ENCODE peak calls at places on chromosomes 11 and 22, in six cellular contexts. J is prostate gland, V is BJ, L is uterus, C is ovary, Z is WERI-Rb-1. D is an unnamed sample.

GRCh38 chr11:123197711-123198110 is 2.7 kb upstream of the CLMP start:
- DNase-seq in J (no peak), V (peak; percentile 87), L (no peak), C (no peak), Z (no peak), D (no peak)

GRCh38 chr11:115784796-115785521 is 280.7 kb upstream of the CADM1 start:
- DNase-seq in J (no peak), V (no peak), L (peak; percentile 35), C (peak; percentile 27), Z (no peak), D (no peak)

GRCh38 chr22:17732251-17732854 is 41.9 kb downstream of the BID start:
- DNase-seq in J (no peak), V (no peak), L (no peak), C (no peak), Z (no peak), D (no peak)

GRCh38 chr11:42996742-42997307 is 315.0 kb upstream of the API5 start:
- DNase-seq in J (no peak), V (no peak), L (no peak), C (no peak), Z (no peak), D (no peak)

GRCh38 chr22:36337365-36338130 is 50.2 kb downstream of the MYH9 start:
- DNase-seq in J (no peak), V (no peak), L (no peak), C (no peak), Z (no peak), D (no peak)

GRCh38 chr11:110710520-110711381 is 1.5 kb downstream of the ARHGAP20 start:
- DNase-seq in J (peak; percentile 51), V (no peak), L (peak; percentile 49), C (peak; percentile 54), Z (peak; percentile 21), D (no peak)

GRCh38 chr11:118051611-118052461 is 25.0 kb upstream of the TMPRSS4 start:
- DNase-seq in J (no peak), V (no peak), L (no peak), C (no peak), Z (no peak), D (no peak)

GRCh38 chr11:17353228-17354021 is 1.8 kb downstream of the NCR3LG1 start:
- DNase-seq in J (peak; percentile 44), V (peak; percentile 9), L (peak; percentile 56), C (peak; percentile 73), Z (peak; percentile 73), D (peak; percentile 55)

GRCh38 chr22:37502342-37503182 is 16.4 kb upstream of the MFNG start:
- DNase-seq in J (peak; percentile 84), V (no peak), L (peak; percentile 44), C (no peak), Z (peak; percentile 43), D (peak; percentile 38)

GRCh38 chr11:18650859-18651557 is 16.9 kb upstream of the SPTY2D1 start:
- DNase-seq in J (peak; percentile 11), V (no peak), L (no peak), C (peak; percentile 33), Z (peak; percentile 48), D (peak; percentile 54)

GRCh38 chr11:45264839-45265515 is 21.2 kb downstream of the SYT13 start:
- DNase-seq in J (no peak), V (peak; percentile 14), L (no peak), C (no peak), Z (no peak), D (no peak)

GRCh38 chr11:125141686-125142535 is 22.6 kb upstream of the PKNOX2 start:
- DNase-seq in J (no peak), V (no peak), L (no peak), C (peak; percentile 42), Z (peak; percentile 64), D (no peak)

GRCh38 chr11:133506551-133507094 is 25.7 kb downstream of the OPCML start:
- DNase-seq in J (no peak), V (no peak), L (no peak), C (no peak), Z (no peak), D (no peak)

GRCh38 chr11:65918211-65919150 is at the start of gene C11orf68:
- DNase-seq in J (no peak), V (no peak), L (peak; percentile 56), C (no peak), Z (peak; percentile 35), D (no peak)

GRCh38 chr11:4991066-4991465 is 3.6 kb upstream of the OR51L1 start:
- DNase-seq in J (no peak), V (no peak), L (no peak), C (no peak), Z (no peak), D (no peak)
- TF ChIP-seq CTCF in J (no peak), V (peak; percentile 31), L (no peak), C (no peak), Z (no peak), D (peak; percentile 36)

DNA sequence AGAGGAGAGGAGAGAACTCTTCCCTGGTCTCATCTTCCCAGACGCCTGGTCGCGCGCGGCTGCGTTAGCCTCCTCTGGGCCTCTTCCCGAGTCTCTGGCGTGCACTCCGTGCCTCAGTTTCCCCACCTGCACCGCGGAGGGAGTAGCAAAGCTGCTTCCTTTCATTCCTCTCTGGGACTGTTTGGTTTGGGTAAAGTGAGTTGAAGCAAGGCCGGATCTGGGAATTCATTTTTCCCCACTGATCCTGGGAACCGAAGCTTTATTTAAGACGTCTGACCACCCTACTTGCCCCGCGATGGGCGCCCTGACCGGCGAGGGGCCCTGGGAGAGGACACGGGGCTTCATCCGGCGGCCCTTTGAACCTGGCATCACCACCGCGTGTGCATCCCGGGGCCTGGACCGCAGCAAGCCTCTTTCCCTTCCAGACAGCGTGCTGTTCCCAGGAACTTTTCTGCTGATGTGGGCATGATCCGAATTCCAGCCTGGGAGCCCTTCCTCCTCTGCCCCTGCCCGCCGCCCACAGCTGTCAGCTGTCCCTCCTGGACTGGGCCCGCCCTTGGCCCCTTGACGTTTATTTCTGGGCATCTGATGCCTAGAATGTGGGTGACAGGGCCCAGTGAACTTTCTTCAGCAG is 758 bp downstream of the LDLRAD3 start:
- DNase-seq in J (no peak), V (no peak), L (no peak), C (peak; percentile 29), Z (no peak), D (no peak)
- H3K4me3 ChIP-seq in J (peak overlapping the region; percentile 64), V (peak overlapping the region; percentile 55), L (peak overlapping the region; percentile 77), C (peak overlapping the region; percentile 75), Z (peak overlapping the region; percentile 62), D (peak overlapping the region; percentile 68)

DNA sequence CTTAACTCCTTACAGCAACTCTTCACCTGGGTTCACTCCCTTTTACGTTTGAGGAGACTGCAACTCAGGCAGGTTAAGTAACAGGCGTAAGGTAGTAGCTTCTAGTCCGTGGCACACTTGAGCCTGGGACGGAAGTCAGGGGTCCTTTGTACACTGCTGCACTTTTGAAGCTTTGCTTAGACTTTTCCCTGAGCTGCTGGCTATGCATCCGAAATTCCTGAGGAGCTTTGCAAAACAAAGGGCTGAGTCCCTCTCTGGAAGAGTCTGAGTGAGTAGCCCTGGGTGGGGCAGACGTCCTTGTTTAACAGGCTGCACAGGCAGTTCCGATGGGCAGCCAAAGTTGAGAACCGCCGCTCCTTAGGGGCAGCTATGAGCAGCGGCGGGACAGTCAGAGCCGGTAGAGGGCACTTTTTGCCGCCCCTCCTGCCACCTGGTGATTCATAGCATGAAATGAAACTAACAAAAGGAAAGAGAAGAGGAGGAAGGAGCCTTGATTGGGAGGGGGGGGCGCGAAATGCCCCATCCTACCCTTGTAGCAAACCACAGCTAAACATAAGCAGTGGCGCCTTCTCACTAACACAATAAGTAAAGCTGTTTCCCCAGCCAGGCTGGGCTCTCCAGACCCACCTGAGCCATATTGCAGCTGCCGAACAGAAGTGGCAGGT is 1.4 kb downstream of the TMEM109 start:
- DNase-seq in J (peak; percentile 77), V (no peak), L (peak; percentile 50), C (peak; percentile 61), Z (no peak), D (no peak)
- TF ChIP-seq CTCF in J (peak; percentile 21), V (peak; percentile 49), L (peak; percentile 17), C (no peak), Z (no peak), D (peak; percentile 57)

GRCh38 chr11:57312511-57313021 is 12.2 kb downstream of the TNKS1BP1 start:
- DNase-seq in J (no peak), V (no peak), L (no peak), C (no peak), Z (no peak), D (no peak)
- H3K4me3 ChIP-seq in J (no peak overlapping the region), V (no peak overlapping the region), L (no peak overlapping the region), C (no peak overlapping the region), Z (no peak overlapping the region), D (no peak overlapping the region)

DNA sequence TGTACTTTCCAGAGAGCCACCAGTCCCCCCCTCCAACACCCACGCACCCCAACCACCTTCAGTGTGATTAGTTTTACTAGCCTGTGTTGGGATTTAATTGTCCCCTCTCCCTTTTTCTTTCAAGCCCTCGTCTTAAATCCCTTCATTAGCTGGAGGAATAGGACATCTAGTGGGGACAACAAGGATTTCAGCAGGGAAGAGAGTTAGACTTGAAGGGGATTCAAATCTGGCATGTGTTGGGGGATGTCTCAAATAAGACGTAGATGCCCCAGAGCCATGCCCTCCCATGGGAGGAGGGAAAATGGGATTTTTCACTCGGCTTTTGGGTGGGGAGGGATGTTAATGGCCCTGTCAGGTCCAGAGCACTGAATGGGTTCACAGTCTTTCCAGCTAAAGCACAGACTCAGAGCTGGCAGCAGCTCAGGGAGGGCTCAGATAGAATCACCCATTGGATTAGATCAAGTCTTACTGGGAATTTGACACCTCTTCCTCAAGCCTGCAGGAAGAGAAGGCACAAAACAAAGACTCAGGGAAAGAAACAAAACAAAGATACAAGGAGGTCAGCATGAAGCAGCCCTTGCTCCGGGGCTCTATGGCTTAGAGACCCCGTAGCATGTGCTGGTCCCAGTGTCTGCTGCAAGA is 10.7 kb downstream of the INS start:
- DNase-seq in J (no peak), V (no peak), L (no peak), C (no peak), Z (no peak), D (no peak)
- TF ChIP-seq CTCF in J (peak; percentile 33), V (peak; percentile 63), L (peak; percentile 52), C (no peak), Z (peak; percentile 38), D (peak; percentile 63)

D was measured in LNCaP clone FGC.